ENCODE peak calls at places on chromosomes 6 and 20, in eight cellular contexts. One of them, this sample, is unnamed.

GRCh38 chr6:21915707-21916399 is 322.3 kb downstream of the SOX4 start:
- DNase-seq in fibroblast of lung: peak; percentile 32
- DNase-seq in D341Med: no peak
- DNase-seq in RCC 7860: peak; percentile 60
- DNase-seq in breast epithelium: no peak
- DNase-seq in NCI-H345: no peak
- DNase-seq in CD4-positive, CD25-positive, alpha-beta regulatory T cell: no peak
- DNase-seq in stimulated activated CD4-positive, alpha-beta T cell treated with anti-CD3 and anti-CD28 coated beads, TNF-alpha, amount 100 ng/mL, for 48 hours: no peak
- DNase-seq in this sample: no peak

GRCh38 chr6:75348882-75349261 is 64.3 kb upstream of the TMEM30A start:
- DNase-seq in fibroblast of lung: no peak
- DNase-seq in D341Med: no peak
- DNase-seq in RCC 7860: no peak
- DNase-seq in breast epithelium: no peak
- DNase-seq in NCI-H345: no peak
- DNase-seq in CD4-positive, CD25-positive, alpha-beta regulatory T cell: no peak
- DNase-seq in stimulated activated CD4-positive, alpha-beta T cell treated with anti-CD3 and anti-CD28 coated beads, TNF-alpha, amount 100 ng/mL, for 48 hours: no peak
- DNase-seq in this sample: no peak

GRCh38 chr6:136612666-136613389 is 62.6 kb upstream of the MAP7 start:
- DNase-seq in fibroblast of lung: no peak
- DNase-seq in D341Med: no peak
- DNase-seq in RCC 7860: no peak
- DNase-seq in breast epithelium: no peak
- DNase-seq in NCI-H345: no peak
- DNase-seq in CD4-positive, CD25-positive, alpha-beta regulatory T cell: no peak
- DNase-seq in stimulated activated CD4-positive, alpha-beta T cell treated with anti-CD3 and anti-CD28 coated beads, TNF-alpha, amount 100 ng/mL, for 48 hours: no peak
- DNase-seq in this sample: no peak

GRCh38 chr6:3324262-3324942 is 65.7 kb downstream of the PSMG4 start:
- DNase-seq in fibroblast of lung: peak; percentile 83
- DNase-seq in D341Med: no peak
- DNase-seq in RCC 7860: peak; percentile 95
- DNase-seq in breast epithelium: no peak
- DNase-seq in NCI-H345: no peak
- DNase-seq in CD4-positive, CD25-positive, alpha-beta regulatory T cell: no peak
- DNase-seq in stimulated activated CD4-positive, alpha-beta T cell treated with anti-CD3 and anti-CD28 coated beads, TNF-alpha, amount 100 ng/mL, for 48 hours: no peak
- DNase-seq in this sample: no peak

GRCh38 chr6:31171931-31172882 is 1.7 kb upstream of the POU5F1 start:
- DNase-seq in fibroblast of lung: no peak
- DNase-seq in D341Med: no peak
- DNase-seq in RCC 7860: no peak
- DNase-seq in breast epithelium: no peak
- DNase-seq in NCI-H345: no peak
- DNase-seq in CD4-positive, CD25-positive, alpha-beta regulatory T cell: no peak
- DNase-seq in stimulated activated CD4-positive, alpha-beta T cell treated with anti-CD3 and anti-CD28 coated beads, TNF-alpha, amount 100 ng/mL, for 48 hours: no peak
- DNase-seq in this sample: no peak

GRCh38 chr6:136788069-136788902 is 4.0 kb downstream of the MAP3K5 start:
- DNase-seq in fibroblast of lung: peak; percentile 93
- DNase-seq in D341Med: no peak
- DNase-seq in RCC 7860: no peak
- DNase-seq in breast epithelium: no peak
- DNase-seq in NCI-H345: no peak
- DNase-seq in CD4-positive, CD25-positive, alpha-beta regulatory T cell: peak; percentile 83
- DNase-seq in stimulated activated CD4-positive, alpha-beta T cell treated with anti-CD3 and anti-CD28 coated beads, TNF-alpha, amount 100 ng/mL, for 48 hours: no peak
- DNase-seq in this sample: no peak

GRCh38 chr6:26268659-26269402 is 96.2 kb upstream of the BTN3A2 start:
- DNase-seq in fibroblast of lung: peak; percentile 58
- DNase-seq in D341Med: no peak
- DNase-seq in RCC 7860: peak; percentile 73
- DNase-seq in breast epithelium: no peak
- DNase-seq in NCI-H345: peak; percentile 71
- DNase-seq in CD4-positive, CD25-positive, alpha-beta regulatory T cell: no peak
- DNase-seq in stimulated activated CD4-positive, alpha-beta T cell treated with anti-CD3 and anti-CD28 coated beads, TNF-alpha, amount 100 ng/mL, for 48 hours: no peak
- DNase-seq in this sample: no peak

GRCh38 chr20:21832442-21833152 is 127.1 kb downstream of the PAX1 start:
- DNase-seq in fibroblast of lung: no peak
- DNase-seq in D341Med: no peak
- DNase-seq in RCC 7860: no peak
- DNase-seq in breast epithelium: no peak
- DNase-seq in NCI-H345: no peak
- DNase-seq in CD4-positive, CD25-positive, alpha-beta regulatory T cell: no peak
- DNase-seq in stimulated activated CD4-positive, alpha-beta T cell treated with anti-CD3 and anti-CD28 coated beads, TNF-alpha, amount 100 ng/mL, for 48 hours: no peak
- DNase-seq in this sample: no peak

GRCh38 chr6:142845143-142845571 is 99.8 kb downstream of the HIVEP2 start:
- DNase-seq in fibroblast of lung: peak; percentile 23
- DNase-seq in D341Med: no peak
- DNase-seq in RCC 7860: peak; percentile 18
- DNase-seq in breast epithelium: no peak
- DNase-seq in NCI-H345: no peak
- DNase-seq in CD4-positive, CD25-positive, alpha-beta regulatory T cell: peak; percentile 51
- DNase-seq in stimulated activated CD4-positive, alpha-beta T cell treated with anti-CD3 and anti-CD28 coated beads, TNF-alpha, amount 100 ng/mL, for 48 hours: no peak
- DNase-seq in this sample: no peak

GRCh38 chr6:139923964-139924475 is 549.6 kb upstream of the CITED2 start:
- DNase-seq in fibroblast of lung: no peak
- DNase-seq in D341Med: no peak
- DNase-seq in RCC 7860: no peak
- DNase-seq in breast epithelium: no peak
- DNase-seq in NCI-H345: no peak
- DNase-seq in CD4-positive, CD25-positive, alpha-beta regulatory T cell: no peak
- DNase-seq in stimulated activated CD4-positive, alpha-beta T cell treated with anti-CD3 and anti-CD28 coated beads, TNF-alpha, amount 100 ng/mL, for 48 hours: no peak
- DNase-seq in this sample: no peak